ENCODE peak calls at places on chromosome 14, in five cellular contexts. T is GM10248, D is epithelial cell of esophagus, U is A549, J is cardiac muscle cell. S is an unnamed sample.

GRCh38 chr14:103136388-103137271 is 13.4 kb downstream of the TNFAIP2 start:
- DNase-seq in T (no peak), D (peak; percentile 77), U (peak; percentile 69), J (peak; percentile 42), S (no peak)

GRCh38 chr14:103533137-103533998 is 4.4 kb downstream of the TRMT61A start:
- DNase-seq in T (no peak), D (no peak), U (no peak), J (no peak), S (no peak)

GRCh38 chr14:97723834-97724770 is 926.9 kb downstream of the VRK1 start:
- DNase-seq in T (no peak), D (peak; percentile 7), U (peak; percentile 8), J (no peak), S (no peak)

GRCh38 chr14:56046546-56046945 is 71.7 kb upstream of the PELI2 start:
- DNase-seq in T (no peak), D (peak; percentile 39), U (no peak), J (no peak), S (no peak)

GRCh38 chr14:93891756-93892504 is 35.2 kb upstream of the FAM181A start:
- DNase-seq in T (no peak), D (peak; percentile 3), U (no peak), J (no peak), S (no peak)

GRCh38 chr14:65167072-65167645 is 64.8 kb upstream of the MAX start:
- DNase-seq in T (no peak), D (no peak), U (peak; percentile 44), J (no peak), S (no peak)

GRCh38 chr14:99846808-99847207 is 53.6 kb downstream of the EML1 start:
- DNase-seq in T (no peak), D (no peak), U (no peak), J (no peak), S (no peak)

GRCh38 chr14:89369656-89370055 is 47.4 kb downstream of the FOXN3 start:
- DNase-seq in T (no peak), D (no peak), U (no peak), J (no peak), S (no peak)

GRCh38 chr14:76584271-76584702 is 177.0 kb upstream of the VASH1 start:
- DNase-seq in T (no peak), D (no peak), U (no peak), J (peak; percentile 19), S (peak; percentile 54)

GRCh38 chr14:23172572-23172971 is 10.9 kb downstream of the SLC7A8 start:
- DNase-seq in T (no peak), D (no peak), U (no peak), J (no peak), S (no peak)

GRCh38 chr14:23436327-23437141 is 1.1 kb upstream of the MYH7 start:
- DNase-seq in T (no peak), D (no peak), U (no peak), J (no peak), S (peak; percentile 30)

GRCh38 chr14:78530078-78530477 is 359.9 kb downstream of the NRXN3 start:
- DNase-seq in T (no peak), D (peak; percentile 45), U (peak; percentile 11), J (peak; percentile 2), S (peak; percentile 80)

GRCh38 chr14:24595046-24595808 is 14.3 kb downstream of the GZMH start:
- DNase-seq in T (no peak), D (peak; percentile 95), U (peak; percentile 9), J (no peak), S (no peak)

GRCh38 chr14:105093426-105094192 is 28.4 kb upstream of the GPR132 start:
- DNase-seq in T (peak; percentile 90), D (peak; percentile 79), U (peak; percentile 93), J (peak; percentile 89), S (peak; percentile 86)

GRCh38 chr14:76152333-76152681 is 585 bp downstream of the GPATCH2L start:
- DNase-seq in T (peak; percentile 79), D (peak; percentile 91), U (peak; percentile 70), J (peak; percentile 84), S (peak; percentile 59)

GRCh38 chr14:57747036-57747435 is 118.9 kb downstream of the SLC35F4 start:
- DNase-seq in T (no peak), D (no peak), U (peak; percentile 18), J (peak; percentile 81), S (no peak)

GRCh38 chr14:35385042-35385839 is 19.3 kb downstream of the NFKBIA start:
- DNase-seq in T (no peak), D (peak; percentile 56), U (peak; percentile 89), J (peak; percentile 91), S (no peak)

GRCh38 chr14:36507847-36508417 is 12.1 kb downstream of the NKX2-1 start:
- DNase-seq in T (no peak), D (no peak), U (no peak), J (no peak), S (no peak)

GRCh38 chr14:36505193-36505815 is 14.7 kb downstream of the NKX2-1 start:
- DNase-seq in T (peak; percentile 34), D (no peak), U (no peak), J (no peak), S (no peak)

GRCh38 chr14:36506732-36507614 is 13.1 kb downstream of the NKX2-1 start:
- DNase-seq in T (peak; percentile 7), D (no peak), U (no peak), J (no peak), S (no peak)

GRCh38 chr14:36504805-36505192 is 15.2 kb downstream of the NKX2-1 start:
- DNase-seq in T (no peak), D (no peak), U (no peak), J (no peak), S (no peak)

GRCh38 chr14:36505892-36506731 is 13.9 kb downstream of the NKX2-1 start:
- DNase-seq in T (peak; percentile 8), D (no peak), U (no peak), J (no peak), S (no peak)
- TF ChIP-seq CTCF in T (no peak), D (peak; percentile 9), U (no peak), J (no peak), S (peak; percentile 7)

GRCh38 chr14:31787377-31787776 is 226.2 kb downstream of the NUBPL start:
- DNase-seq in T (no peak), D (peak; percentile 73), U (peak; percentile 50), J (no peak), S (no peak)
- TF ChIP-seq CTCF in T (no peak), D (peak; percentile 40), U (peak; percentile 13), J (no peak), S (no peak)

GRCh38 chr14:68199465-68200145 is 380.0 kb downstream of the RAD51B start:
- DNase-seq in T (no peak), D (peak; percentile 13), U (no peak), J (peak; percentile 97), S (peak; percentile 16)
- TF ChIP-seq CTCF in T (no peak), D (peak; percentile 19), U (no peak), J (peak; percentile 29), S (no peak)

DNA sequence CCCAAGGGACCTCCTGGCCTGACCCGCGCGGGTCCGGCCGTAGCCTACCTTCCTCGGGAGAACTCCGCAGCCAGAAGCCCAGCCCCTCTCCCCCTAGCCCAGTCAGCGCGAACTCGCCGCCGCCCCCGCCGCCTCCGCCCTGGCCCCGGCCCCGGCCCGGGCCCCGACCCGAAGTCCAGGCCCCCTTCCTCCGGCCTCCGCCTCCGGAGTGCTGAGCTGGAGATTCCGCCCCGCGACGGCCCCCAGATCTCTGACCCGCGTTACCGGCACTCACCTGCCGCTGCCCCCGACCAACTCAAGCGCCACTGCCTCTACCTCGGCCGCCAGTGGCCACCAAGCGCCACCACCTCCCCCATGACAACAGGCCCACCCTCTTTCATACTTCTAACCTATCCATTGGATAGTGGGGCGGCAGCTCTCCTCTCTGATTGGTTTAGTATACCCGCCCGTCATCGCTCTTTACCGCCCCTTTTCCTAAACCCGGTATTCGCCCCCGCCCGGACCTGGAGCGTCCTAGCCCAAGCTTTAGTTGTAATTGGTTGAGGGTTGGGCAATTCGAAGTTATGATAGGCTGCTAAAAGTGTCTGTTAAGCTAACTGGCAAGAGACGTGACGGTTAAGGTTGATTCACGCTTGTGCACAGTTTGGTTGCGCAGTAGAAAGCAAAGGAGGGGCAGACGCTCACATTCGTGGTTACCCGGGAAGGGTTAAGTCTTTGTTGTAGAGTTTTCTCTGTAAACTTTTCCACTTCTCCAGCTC is at the start of gene NUMB:
- DNase-seq in T (peak; percentile 96), D (peak; percentile 100), U (peak; percentile 100), J (peak; percentile 100), S (peak; percentile 92)
- TF ChIP-seq CTCF in T (no peak), D (no peak), U (no peak), J (no peak), S (no peak)

GRCh38 chr14:45034730-45035129 is 49.2 kb upstream of the PRPF39 start:
- DNase-seq in T (no peak), D (no peak), U (no peak), J (no peak), S (no peak)

GRCh38 chr14:45038256-45038655 is 45.7 kb upstream of the PRPF39 start:
- DNase-seq in T (no peak), D (no peak), U (no peak), J (no peak), S (no peak)

GRCh38 chr14:45041641-45042040 is 42.3 kb upstream of the PRPF39 start:
- DNase-seq in T (no peak), D (no peak), U (no peak), J (no peak), S (no peak)

GRCh38 chr14:45038865-45039264 is 45.1 kb upstream of the PRPF39 start:
- DNase-seq in T (no peak), D (no peak), U (peak; percentile 8), J (no peak), S (no peak)

DNA sequence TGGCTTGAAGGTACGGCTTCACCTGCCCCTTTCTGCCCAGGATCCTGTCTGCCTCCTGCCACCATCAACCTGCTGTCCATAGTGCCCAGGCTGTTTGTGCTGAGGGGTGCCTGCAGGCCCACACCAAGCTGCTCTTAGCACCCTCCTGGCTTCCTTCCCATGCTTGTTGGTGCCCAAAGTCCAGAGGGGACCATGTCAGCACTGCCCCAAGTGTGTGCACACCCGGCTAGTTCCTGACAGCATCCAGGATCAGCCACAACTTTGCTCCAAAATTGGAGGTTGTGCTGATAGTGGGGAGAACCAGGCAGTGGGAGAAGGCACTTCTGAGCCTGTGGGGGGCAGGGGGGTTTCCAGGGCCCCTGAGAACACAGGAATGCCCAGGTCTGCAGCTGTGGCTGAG is 44.5 kb upstream of the PRPF39 start:
- DNase-seq in T (no peak), D (no peak), U (no peak), J (no peak), S (no peak)
- TF ChIP-seq CTCF in T (no peak), D (no peak), U (no peak), J (no peak), S (no peak)

GRCh38 chr14:51157012-51157411 is 62.1 kb upstream of the TRIM9 start:
- DNase-seq in T (no peak), D (peak; percentile 49), U (peak; percentile 30), J (peak; percentile 66), S (no peak)
- TF ChIP-seq CTCF in T (peak; percentile 36), D (peak; percentile 46), U (peak; percentile 42), J (peak; percentile 64), S (peak; percentile 39)

S was measured in nephron progenitor cell.